ENCODE peak calls at places on chromosome 11, in six cellular contexts. One of them, this sample, is unnamed.
A peak's percentile ranks its signal among the peaks of the same experiment; 100 is the strongest.

GRCh38 chr11:62146476-62147200 is 22.8 kb downstream of the INCENP start:
- DNase-seq in nephron progenitor cell: no peak
- DNase-seq in CD8-positive, alpha-beta T cell: no peak
- DNase-seq in progenitor cell of endocrine pancreas: no peak
- DNase-seq in Ammon's horn: no peak
- DNase-seq in A549: no peak
- DNase-seq in this sample: no peak

GRCh38 chr11:105609832-105610781 is at the start of gene GRIA4:
- DNase-seq in Ammon's horn: peak; percentile 91
- DNase-seq in A549: peak; percentile 1
- DNase-seq in CD8-positive, alpha-beta T cell: no peak
- DNase-seq in progenitor cell of endocrine pancreas: peak; percentile 24
- DNase-seq in nephron progenitor cell: peak; percentile 74
- DNase-seq in this sample: no peak

GRCh38 chr11:63985812-63986155 is 454 bp upstream of the OTUB1 start:
- DNase-seq in CD8-positive, alpha-beta T cell: peak; percentile 46
- DNase-seq in progenitor cell of endocrine pancreas: no peak
- DNase-seq in Ammon's horn: no peak
- DNase-seq in A549: no peak
- DNase-seq in nephron progenitor cell: no peak
- DNase-seq in this sample: peak; percentile 68

GRCh38 chr11:70854891-70855556 is 397.4 kb downstream of the SHANK2 start:
- DNase-seq in progenitor cell of endocrine pancreas: no peak
- DNase-seq in Ammon's horn: no peak
- DNase-seq in CD8-positive, alpha-beta T cell: no peak
- DNase-seq in A549: no peak
- DNase-seq in nephron progenitor cell: no peak
- DNase-seq in this sample: no peak

GRCh38 chr11:534592-535518 is 521 bp downstream of the HRAS start:
- DNase-seq in progenitor cell of endocrine pancreas: no peak
- DNase-seq in Ammon's horn: no peak
- DNase-seq in CD8-positive, alpha-beta T cell: no peak
- DNase-seq in A549: no peak
- DNase-seq in nephron progenitor cell: no peak
- DNase-seq in this sample: peak; percentile 52

GRCh38 chr11:34997872-34998548 is 81.6 kb downstream of the PDHX start:
- DNase-seq in Ammon's horn: no peak
- DNase-seq in progenitor cell of endocrine pancreas: no peak
- DNase-seq in A549: peak; percentile 29
- DNase-seq in nephron progenitor cell: no peak
- DNase-seq in CD8-positive, alpha-beta T cell: no peak
- DNase-seq in this sample: no peak

GRCh38 chr11:36135062-36135461 is 154.2 kb downstream of the COMMD9 start:
- DNase-seq in Ammon's horn: no peak
- DNase-seq in CD8-positive, alpha-beta T cell: no peak
- DNase-seq in nephron progenitor cell: peak; percentile 20
- DNase-seq in A549: no peak
- DNase-seq in progenitor cell of endocrine pancreas: no peak
- DNase-seq in this sample: no peak

GRCh38 chr11:43735115-43735514 is 54.6 kb downstream of the HSD17B12 start:
- DNase-seq in Ammon's horn: no peak
- DNase-seq in progenitor cell of endocrine pancreas: no peak
- DNase-seq in nephron progenitor cell: no peak
- DNase-seq in A549: no peak
- DNase-seq in CD8-positive, alpha-beta T cell: no peak
- DNase-seq in this sample: no peak

GRCh38 chr11:79019981-79020380 is 420.8 kb downstream of the TENM4 start:
- DNase-seq in progenitor cell of endocrine pancreas: no peak
- DNase-seq in Ammon's horn: peak; percentile 55
- DNase-seq in nephron progenitor cell: no peak
- DNase-seq in CD8-positive, alpha-beta T cell: no peak
- DNase-seq in A549: no peak
- DNase-seq in this sample: no peak

GRCh38 chr11:26993965-26994446 is at the start of gene FIBIN:
- DNase-seq in progenitor cell of endocrine pancreas: no peak
- DNase-seq in A549: no peak
- DNase-seq in nephron progenitor cell: peak; percentile 49
- DNase-seq in CD8-positive, alpha-beta T cell: no peak
- DNase-seq in Ammon's horn: peak; percentile 16
- DNase-seq in this sample: no peak

This sample was measured in activated CD4-positive, CD25-positive, alpha-beta regulatory T cell treated with anti-CD3 and anti-CD28 coated beads, Interleukin-2, amount 50 U/mL, for 72 hours.